ENCODE peak calls at places on chromosomes 3 and 15, in nine cellular contexts. D, T, Y, R, W, M, E, V and A are unnamed samples. For H3K4me1, the result is how much of the 10 kb centered on the place peaks cover.

GRCh38 chr3:158950131-158950901 is 148.5 kb downstream of the MFSD1 start:
- DNase-seq in D (no peak), T (no peak), Y (no peak), R (no peak), W (no peak), M (no peak), E (no peak), V (no peak), A (no peak)

GRCh38 chr3:9913601-9914000 is 3.3 kb upstream of the IL17RC start:
- DNase-seq in D (no peak), T (no peak), Y (no peak), R (no peak), W (no peak), M (no peak), E (no peak), V (no peak), A (no peak)

GRCh38 chr3:127391436-127392145 is 103.7 kb upstream of the PRR20G start:
- DNase-seq in D (no peak), T (no peak), Y (no peak), R (no peak), W (no peak), M (no peak), E (peak), V (peak), A (no peak)

GRCh38 chr15:64045774-64046346 is 425 bp downstream of the DAPK2 start:
- DNase-seq in D (no peak), T (no peak), Y (no peak), R (peak), W (no peak), M (no peak), E (peak), V (peak), A (peak)

GRCh38 chr3:51002495-51002894 is 327.8 kb downstream of the DOCK3 start:
- DNase-seq in D (no peak), T (no peak), Y (no peak), R (no peak), W (no peak), M (no peak), E (no peak), V (no peak), A (no peak)

GRCh38 chr3:20350449-20350848 is 164.4 kb upstream of the SGO1 start:
- DNase-seq in D (no peak), T (no peak), Y (no peak), R (no peak), W (no peak), M (no peak), E (no peak), V (no peak), A (no peak)

GRCh38 chr3:186151077-186151971 is 42.4 kb upstream of the ETV5 start:
- DNase-seq in D (no peak), T (no peak), Y (no peak), R (no peak), W (no peak), M (no peak), E (no peak), V (no peak), A (no peak)

GRCh38 chr15:79475312-79475711 is 43.2 kb downstream of the MINAR1 start:
- DNase-seq in D (no peak), T (no peak), Y (no peak), R (no peak), W (no peak), M (no peak), E (no peak), V (no peak), A (no peak)

GRCh38 chr15:90419738-90420487 is 31.9 kb downstream of the IQGAP1 start:
- DNase-seq in D (no peak), T (no peak), Y (peak), R (peak), W (no peak), M (no peak), E (no peak), V (no peak), A (no peak)

GRCh38 chr3:50238549-50239026 is 2.6 kb downstream of the GNAI2 start:
- DNase-seq in D (no peak), T (peak), Y (no peak), R (no peak), W (no peak), M (no peak), E (peak), V (peak), A (peak)

GRCh38 chr3:8845641-8846040 is 76.2 kb upstream of the OXTR start:
- DNase-seq in D (peak), T (peak), Y (no peak), R (peak), W (no peak), M (no peak), E (no peak), V (no peak), A (no peak)

GRCh38 chr15:73079570-73079969 is 27.3 kb downstream of the NEO1 start:
- DNase-seq in D (no peak), T (no peak), Y (peak), R (no peak), W (no peak), M (no peak), E (no peak), V (no peak), A (no peak)

GRCh38 chr15:83710452-83710851 is 56.5 kb downstream of the ADAMTSL3 start:
- DNase-seq in D (no peak), T (no peak), Y (no peak), R (no peak), W (no peak), M (no peak), E (no peak), V (no peak), A (no peak)

GRCh38 chr3:185584681-185585080 is 1.4 kb upstream of the SENP2 start:
- DNase-seq in D (no peak), T (no peak), Y (no peak), R (no peak), W (no peak), M (no peak), E (no peak), V (no peak), A (no peak)

GRCh38 chr3:63724987-63725386 is 72.5 kb downstream of the SNTN start:
- DNase-seq in D (no peak), T (peak), Y (peak), R (peak), W (no peak), M (no peak), E (no peak), V (no peak), A (no peak)

GRCh38 chr3:170614214-170614966 is 28.5 kb upstream of the SLC7A14 start:
- DNase-seq in D (peak), T (peak), Y (peak), R (peak), W (peak), M (no peak), E (peak), V (no peak), A (peak)

GRCh38 chr3:143384076-143384475 is 264.5 kb downstream of the CHST2 start:
- DNase-seq in D (no peak), T (no peak), Y (no peak), R (no peak), W (no peak), M (no peak), E (no peak), V (no peak), A (no peak)

GRCh38 chr3:94225176-94225742 is 162.4 kb downstream of the NSUN3 start:
- DNase-seq in D (no peak), T (no peak), Y (no peak), R (no peak), W (no peak), M (no peak), E (no peak), V (no peak), A (no peak)

GRCh38 chr15:89139613-89140499 is 51.6 kb downstream of the ABHD2 start:
- DNase-seq in D (no peak), T (peak), Y (peak), R (no peak), W (no peak), M (no peak), E (no peak), V (no peak), A (peak)

GRCh38 chr3:129975332-129976090 is 991 bp downstream of the TRH start:
- DNase-seq in D (no peak), T (peak), Y (no peak), R (no peak), W (no peak), M (peak), E (peak), V (no peak), A (peak)

GRCh38 chr3:29695905-29696238 is 415.0 kb downstream of the RBMS3 start:
- DNase-seq in D (no peak), T (no peak), Y (no peak), R (no peak), W (no peak), M (no peak), E (no peak), V (no peak), A (no peak)

GRCh38 chr3:52277071-52277964 is 1.1 kb downstream of the WDR82 start:
- DNase-seq in D (no peak), T (peak), Y (peak), R (peak), W (no peak), M (peak), E (peak), V (peak), A (peak)

GRCh38 chr3:177731644-177732268 is 534.5 kb upstream of the TBL1XR1 start:
- DNase-seq in D (no peak), T (no peak), Y (peak), R (no peak), W (no peak), M (no peak), E (no peak), V (no peak), A (no peak)

GRCh38 chr15:97425596-97425995 is 534.9 kb upstream of the ARRDC4 start:
- DNase-seq in D (no peak), T (no peak), Y (no peak), R (no peak), W (no peak), M (no peak), E (no peak), V (no peak), A (no peak)

GRCh38 chr15:58378241-58379085 is 53.3 kb upstream of the LIPC start:
- DNase-seq in D (no peak), T (no peak), Y (no peak), R (no peak), W (no peak), M (no peak), E (no peak), V (no peak), A (peak)

GRCh38 chr3:122247825-122248185 is 64.3 kb downstream of the CASR start:
- DNase-seq in D (no peak), T (no peak), Y (no peak), R (no peak), W (no peak), M (no peak), E (no peak), V (no peak), A (peak)

GRCh38 chr3:195034101-195034500 is 236.9 kb downstream of the XXYLT1 start:
- DNase-seq in D (no peak), T (no peak), Y (no peak), R (no peak), W (no peak), M (no peak), E (no peak), V (no peak), A (no peak)

GRCh38 chr15:85623648-85624047 is 171.1 kb downstream of the KLHL25 start:
- DNase-seq in D (no peak), T (no peak), Y (peak), R (no peak), W (no peak), M (no peak), E (no peak), V (no peak), A (no peak)

GRCh38 chr3:183293966-183294365 is 40.9 kb downstream of the B3GNT5 start:
- DNase-seq in D (no peak), T (no peak), Y (no peak), R (no peak), W (no peak), M (no peak), E (no peak), V (no peak), A (no peak)

GRCh38 chr3:112143689-112144088 is 10.6 kb upstream of the GCSAM start:
- DNase-seq in D (no peak), T (no peak), Y (no peak), R (no peak), W (no peak), M (no peak), E (no peak), V (no peak), A (no peak)
- H3K4me1 ChIP-seq in D (under half), T (under half), Y (under half), R (under half), W (under half), M (under half), E (under half), V (under half), A (under half)

GRCh38 chr15:101167791-101168462 is 83.9 kb downstream of the CHSY1 start:
- DNase-seq in D (peak), T (peak), Y (peak), R (no peak), W (peak), M (peak), E (peak), V (no peak), A (no peak)
- H3K4me1 ChIP-seq in D (under half), T (under half), Y (under half), R (under half), W (under half), M (under half), E (half or more), V (under half), A (under half)

GRCh38 chr3:24355806-24356205 is 138.8 kb downstream of the THRB start:
- DNase-seq in D (no peak), T (no peak), Y (no peak), R (no peak), W (no peak), M (no peak), E (no peak), V (no peak), A (no peak)
- H3K4me1 ChIP-seq in D (under half), T (under half), Y (under half), R (under half), W (under half), M (under half), E (under half), V (under half), A (under half)

GRCh38 chr3:101102678-101103296 is 109.6 kb upstream of the ABI3BP start:
- DNase-seq in D (no peak), T (no peak), Y (no peak), R (no peak), W (no peak), M (no peak), E (no peak), V (no peak), A (no peak)
- H3K4me1 ChIP-seq in D (under half), T (under half), Y (under half), R (under half), W (under half), M (under half), E (under half), V (under half), A (under half)

GRCh38 chr3:196792771-196793170 is 53.1 kb downstream of the PAK2 start:
- DNase-seq in D (no peak), T (peak), Y (peak), R (no peak), W (no peak), M (no peak), E (no peak), V (no peak), A (no peak)
- H3K4me1 ChIP-seq in D (under half), T (under half), Y (under half), R (under half), W (under half), M (under half), E (under half), V (under half), A (under half)

DNA sequence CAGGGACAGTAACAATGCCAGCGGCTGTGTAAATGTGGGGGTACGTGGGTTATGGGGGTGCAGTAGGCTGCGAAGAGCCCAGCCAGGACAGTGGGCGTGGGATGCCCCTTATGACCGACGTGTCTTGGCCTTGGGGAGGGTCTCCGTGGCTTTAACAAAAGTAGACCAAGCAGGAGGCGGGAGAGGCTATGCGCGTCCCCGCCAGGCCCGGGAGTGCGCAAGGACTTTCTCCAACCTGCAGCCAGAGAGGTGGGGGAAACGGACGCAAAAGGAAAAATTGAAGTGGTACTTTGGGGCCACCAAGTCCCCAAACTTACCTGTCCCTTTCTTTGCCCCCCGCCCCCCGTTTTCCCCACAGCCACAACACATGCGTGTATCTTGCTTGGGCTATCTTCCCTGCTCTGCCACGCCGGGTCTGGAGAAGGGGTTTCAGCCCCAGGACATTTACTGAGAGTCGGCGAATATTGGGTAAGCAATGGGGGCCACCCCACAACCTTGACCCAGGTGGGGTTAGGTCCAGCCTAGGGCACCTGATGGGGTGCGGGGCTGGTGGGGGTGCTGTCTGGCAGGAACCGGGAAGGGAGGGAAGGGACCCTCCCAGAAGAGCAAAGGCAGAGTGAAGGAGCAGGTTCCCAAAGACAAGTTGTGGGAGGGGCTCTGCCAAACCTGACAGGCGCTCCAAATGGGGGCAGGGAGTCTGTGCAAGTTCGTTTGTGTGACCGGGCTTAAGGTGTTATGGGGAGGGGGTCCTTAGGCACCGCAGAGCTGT is 647 bp downstream of the ISLR2 start:
- DNase-seq in D (no peak), T (no peak), Y (no peak), R (no peak), W (no peak), M (no peak), E (no peak), V (no peak), A (no peak)
- H3K4me1 ChIP-seq in D (under half), T (under half), Y (under half), R (under half), W (under half), M (under half), E (half or more), V (under half), A (under half)

GRCh38 chr3:48469046-48469915 is 22.7 kb downstream of the ATRIP start:
- DNase-seq in D (no peak), T (no peak), Y (no peak), R (no peak), W (no peak), M (no peak), E (no peak), V (no peak), A (no peak)
- H3K4me1 ChIP-seq in D (under half), T (under half), Y (under half), R (half or more), W (half or more), M (half or more), E (half or more), V (under half), A (half or more)

GRCh38 chr15:99455796-99456160 is 110.0 kb upstream of the MEF2A start:
- DNase-seq in D (no peak), T (no peak), Y (no peak), R (no peak), W (no peak), M (no peak), E (no peak), V (no peak), A (no peak)

GRCh38 chr15:99454107-99454809 is 111.5 kb upstream of the MEF2A start:
- DNase-seq in D (no peak), T (no peak), Y (no peak), R (no peak), W (no peak), M (no peak), E (no peak), V (no peak), A (no peak)

GRCh38 chr15:99453646-99454045 is 112.1 kb upstream of the MEF2A start:
- DNase-seq in D (no peak), T (no peak), Y (no peak), R (no peak), W (no peak), M (no peak), E (no peak), V (no peak), A (no peak)

GRCh38 chr15:99452728-99453643 is 112.8 kb upstream of the MEF2A start:
- DNase-seq in D (no peak), T (no peak), Y (peak), R (no peak), W (peak), M (no peak), E (peak), V (peak), A (peak)

GRCh38 chr15:99454941-99455795 is 110.6 kb upstream of the MEF2A start:
- DNase-seq in D (no peak), T (peak), Y (peak), R (no peak), W (peak), M (no peak), E (peak), V (peak), A (peak)
- H3K4me1 ChIP-seq in D (under half), T (under half), Y (under half), R (under half), W (under half), M (under half), E (half or more), V (under half), A (under half)

GRCh38 chr3:196134691-196135090 is 52.8 kb upstream of the TFRC start:
- DNase-seq in D (no peak), T (no peak), Y (no peak), R (no peak), W (no peak), M (no peak), E (no peak), V (no peak), A (no peak)
- H3K4me1 ChIP-seq in D (under half), T (under half), Y (under half), R (under half), W (under half), M (under half), E (under half), V (under half), A (under half)

DNA sequence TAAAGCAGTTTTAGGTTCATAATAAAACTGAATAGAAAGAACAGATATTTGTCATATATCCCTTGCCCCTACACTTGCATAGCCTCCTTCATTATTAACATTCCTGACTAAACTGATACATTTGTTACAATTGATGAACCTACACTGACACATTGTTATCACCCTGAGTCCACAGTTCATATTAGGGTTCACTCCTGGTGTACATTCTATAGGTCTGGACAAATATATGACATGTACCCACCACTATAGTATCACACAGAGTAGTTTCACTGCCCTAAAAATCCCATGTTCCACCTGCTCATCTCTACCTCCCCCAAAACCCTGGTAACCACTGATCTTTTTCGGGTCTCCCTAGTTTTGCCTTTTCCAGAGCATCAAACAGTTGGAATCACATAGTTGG is 13.8 kb downstream of the DCBLD2 start:
- DNase-seq in D (no peak), T (no peak), Y (no peak), R (no peak), W (no peak), M (no peak), E (no peak), V (no peak), A (no peak)
- H3K4me1 ChIP-seq in D (under half), T (under half), Y (half or more), R (half or more), W (under half), M (under half), E (half or more), V (under half), A (under half)